ENCODE peak calls at places on chromosomes 16 and 17, in eight cellular contexts. Q, D, W, M, F, I, R and P are unnamed samples.

GRCh38 chr17:63911657-63912100 is 621 bp upstream of the CSHL1 start:
- DNase-seq in Q (peak; percentile 80), D (no peak), W (no peak), M (peak; percentile 60), F (no peak), I (peak; percentile 74), R (no peak), P (peak; percentile 61)

GRCh38 chr17:77391668-77392375 is 251.1 kb downstream of the SEC14L1 start:
- DNase-seq in Q (peak; percentile 84), D (no peak), W (peak; percentile 97), M (no peak), F (peak; percentile 95), I (peak; percentile 88), R (peak; percentile 98), P (no peak)

GRCh38 chr16:21663889-21664647 is at the start of gene OTOA:
- DNase-seq in Q (peak; percentile 39), D (no peak), W (no peak), M (peak; percentile 22), F (no peak), I (peak; percentile 78), R (no peak), P (no peak)

GRCh38 chr17:8326591-8327583 is 12.8 kb upstream of the ODF4 start:
- DNase-seq in Q (peak; percentile 48), D (no peak), W (no peak), M (peak; percentile 50), F (no peak), I (peak; percentile 61), R (no peak), P (peak; percentile 26)

GRCh38 chr16:29769507-29769906 is 8.5 kb upstream of the ZG16 start:
- DNase-seq in Q (no peak), D (no peak), W (no peak), M (no peak), F (no peak), I (no peak), R (no peak), P (no peak)

GRCh38 chr17:14356043-14356637 is 55.3 kb downstream of the HS3ST3B1 start:
- DNase-seq in Q (no peak), D (no peak), W (no peak), M (no peak), F (no peak), I (peak; percentile 78), R (no peak), P (no peak)

GRCh38 chr16:78543066-78543465 is 443.6 kb downstream of the WWOX start:
- DNase-seq in Q (no peak), D (no peak), W (no peak), M (no peak), F (no peak), I (no peak), R (no peak), P (no peak)

GRCh38 chr16:27470567-27471431 is 68.8 kb downstream of the IL21R start:
- DNase-seq in Q (no peak), D (no peak), W (peak; percentile 63), M (no peak), F (no peak), I (no peak), R (no peak), P (no peak)

GRCh38 chr16:53666816-53667415 is 36.7 kb downstream of the RPGRIP1L start:
- DNase-seq in Q (no peak), D (no peak), W (no peak), M (no peak), F (no peak), I (no peak), R (peak; percentile 53), P (no peak)

GRCh38 chr17:57593739-57594462 is 151.2 kb downstream of the CCDC182 start:
- DNase-seq in Q (no peak), D (no peak), W (no peak), M (no peak), F (no peak), I (no peak), R (no peak), P (no peak)

GRCh38 chr16:10791048-10791447 is 27.5 kb downstream of the TVP23A start:
- DNase-seq in Q (no peak), D (no peak), W (no peak), M (no peak), F (no peak), I (no peak), R (no peak), P (no peak)

GRCh38 chr17:7380321-7380720 is 568 bp upstream of the TNK1 start:
- DNase-seq in Q (no peak), D (no peak), W (peak; percentile 18), M (no peak), F (no peak), I (peak; percentile 46), R (peak; percentile 63), P (no peak)

GRCh38 chr17:81196505-81197408 is 26.0 kb downstream of the CEP131 start:
- DNase-seq in Q (no peak), D (no peak), W (no peak), M (no peak), F (no peak), I (no peak), R (no peak), P (no peak)

GRCh38 chr17:8753136-8753975 is 5.0 kb downstream of the SPDYE4 start:
- DNase-seq in Q (no peak), D (no peak), W (no peak), M (no peak), F (no peak), I (no peak), R (no peak), P (no peak)

GRCh38 chr16:12010388-12011251 is 34.1 kb downstream of the SNX29 start:
- DNase-seq in Q (no peak), D (no peak), W (no peak), M (no peak), F (no peak), I (no peak), R (peak; percentile 28), P (no peak)

GRCh38 chr17:55527520-55528118 is 16.4 kb upstream of the SMIM36 start:
- DNase-seq in Q (peak; percentile 13), D (no peak), W (peak; percentile 58), M (peak; percentile 54), F (peak; percentile 38), I (peak; percentile 75), R (peak; percentile 40), P (peak; percentile 25)
- TF ChIP-seq CTCF in Q (no peak), D (peak; percentile 50), W (peak; percentile 79), M (no peak), F (peak; percentile 74), I (peak; percentile 87), R (peak; percentile 87), P (peak; percentile 73)

GRCh38 chr17:17347234-17347955 is 44.2 kb downstream of the NT5M start:
- DNase-seq in Q (no peak), D (no peak), W (no peak), M (no peak), F (no peak), I (no peak), R (no peak), P (no peak)

GRCh38 chr17:17347956-17348871 is 45.0 kb downstream of the NT5M start:
- DNase-seq in Q (no peak), D (no peak), W (no peak), M (no peak), F (no peak), I (no peak), R (no peak), P (no peak)

GRCh38 chr17:17350491-17351355 is 47.5 kb downstream of the NT5M start:
- DNase-seq in Q (no peak), D (no peak), W (peak; percentile 43), M (no peak), F (no peak), I (peak; percentile 79), R (no peak), P (no peak)

GRCh38 chr17:17349724-17350106 is 46.5 kb downstream of the NT5M start:
- DNase-seq in Q (no peak), D (no peak), W (no peak), M (no peak), F (no peak), I (no peak), R (no peak), P (no peak)

GRCh38 chr17:17348872-17349723 is 45.9 kb downstream of the NT5M start:
- DNase-seq in Q (no peak), D (no peak), W (no peak), M (no peak), F (no peak), I (no peak), R (no peak), P (no peak)
- TF ChIP-seq CTCF in Q (no peak), D (no peak), W (no peak), M (no peak), F (no peak), I (no peak), R (no peak), P (no peak)

GRCh38 chr17:49692751-49693150 is 14.9 kb upstream of the SPOP start:
- DNase-seq in Q (no peak), D (no peak), W (no peak), M (no peak), F (no peak), I (no peak), R (no peak), P (no peak)

GRCh38 chr17:49696233-49696761 is 11.5 kb downstream of the SLC35B1 start:
- DNase-seq in Q (peak; percentile 95), D (no peak), W (no peak), M (no peak), F (no peak), I (no peak), R (no peak), P (no peak)

GRCh38 chr17:49695698-49696232 is 12.0 kb downstream of the SLC35B1 start:
- DNase-seq in Q (no peak), D (no peak), W (no peak), M (no peak), F (no peak), I (no peak), R (no peak), P (no peak)

GRCh38 chr17:49698005-49698404 is 9.8 kb downstream of the SLC35B1 start:
- DNase-seq in Q (no peak), D (no peak), W (no peak), M (no peak), F (no peak), I (no peak), R (no peak), P (no peak)

DNA sequence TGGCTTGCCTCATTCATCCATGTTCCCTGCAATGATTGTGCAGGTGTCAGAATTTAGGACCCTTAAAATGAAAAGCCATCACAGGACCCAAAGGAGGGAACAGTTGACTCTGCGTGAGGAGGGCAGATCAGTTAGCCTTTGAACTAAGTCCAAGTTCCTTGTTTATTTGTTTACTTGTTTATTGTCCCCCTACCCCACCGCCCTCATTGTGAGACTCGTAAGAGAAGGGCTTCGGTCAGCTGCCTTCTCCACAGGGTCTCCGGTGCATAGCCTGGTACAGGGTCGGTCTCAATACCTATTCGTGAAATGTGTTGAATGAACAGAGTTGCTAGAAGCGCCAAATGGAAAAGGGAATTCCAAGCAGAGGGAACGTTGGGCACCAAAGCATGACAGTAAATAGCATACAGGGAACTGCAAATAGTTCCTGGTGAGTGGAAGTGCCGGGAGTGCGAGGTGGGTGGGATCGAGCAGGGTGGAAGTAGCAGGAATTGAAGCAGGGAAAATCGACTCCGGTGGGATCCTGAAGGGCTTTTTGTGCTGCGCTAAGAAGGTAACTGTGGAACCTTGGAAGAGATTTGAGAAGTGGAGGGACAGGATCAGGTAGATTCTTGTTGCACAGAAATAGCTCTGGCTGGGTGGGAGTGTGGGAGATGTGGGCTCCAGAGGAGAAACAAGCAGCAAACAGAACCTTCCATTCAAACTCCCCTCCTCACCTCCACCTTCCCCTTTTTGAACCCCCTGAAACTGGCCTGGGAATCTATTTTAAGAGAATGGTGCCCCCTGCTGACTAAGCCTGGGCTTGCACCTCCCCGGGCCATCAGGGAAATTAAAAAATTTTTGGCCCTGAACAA is 12.7 kb downstream of the SLC35B1 start:
- DNase-seq in Q (peak; percentile 90), D (no peak), W (no peak), M (peak; percentile 69), F (no peak), I (peak; percentile 75), R (no peak), P (peak; percentile 70)
- TF ChIP-seq CTCF in Q (peak; percentile 94), D (peak; percentile 96), W (peak; percentile 96), M (peak; percentile 91), F (peak; percentile 88), I (peak; percentile 85), R (peak; percentile 92), P (peak; percentile 95)

GRCh38 chr16:74107795-74108610 is 188.6 kb upstream of the PSMD7 start:
- DNase-seq in Q (peak; percentile 59), D (no peak), W (no peak), M (peak; percentile 81), F (no peak), I (peak; percentile 87), R (no peak), P (peak; percentile 46)
- TF ChIP-seq CTCF in Q (peak; percentile 68), D (peak; percentile 44), W (peak; percentile 61), M (peak; percentile 85), F (peak; percentile 21), I (peak; percentile 95), R (peak; percentile 58), P (peak; percentile 63)